ENCODE peak calls at places on chromosomes 2 and 18, in six cellular contexts. G, I, Y, L, N and D are unnamed samples.

GRCh38 chr2:9797681-9798556 is 45.4 kb upstream of the TAF1B start:
- DNase-seq in G (no peak), I (no peak), Y (peak), L (peak), N (no peak), D (no peak)

GRCh38 chr2:1670636-1671035 is 73.7 kb downstream of the PXDN start:
- DNase-seq in G (no peak), I (no peak), Y (no peak), L (no peak), N (no peak), D (no peak)

GRCh38 chr18:44693030-44693784 is 12.5 kb downstream of the SETBP1 start:
- DNase-seq in G (no peak), I (no peak), Y (no peak), L (peak), N (no peak), D (no peak)

GRCh38 chr2:37377187-37377532 is 32.7 kb downstream of the QPCT start:
- DNase-seq in G (no peak), I (no peak), Y (no peak), L (peak), N (no peak), D (peak)

GRCh38 chr2:133829686-133830085 is 261.4 kb upstream of the NCKAP5 start:
- DNase-seq in G (no peak), I (no peak), Y (no peak), L (peak), N (no peak), D (no peak)

GRCh38 chr2:85184231-85184630 is 51.0 kb downstream of the TCF7L1 start:
- DNase-seq in G (no peak), I (no peak), Y (no peak), L (no peak), N (no peak), D (no peak)

GRCh38 chr2:226760412-226761194 is 39.0 kb downstream of the IRS1 start:
- DNase-seq in G (no peak), I (no peak), Y (no peak), L (peak), N (peak), D (no peak)

GRCh38 chr18:69402219-69402989 is 1.7 kb downstream of the DOK6 start:
- DNase-seq in G (peak), I (peak), Y (no peak), L (no peak), N (no peak), D (no peak)

GRCh38 chr2:196592331-196592911 is 47.1 kb upstream of the CCDC150 start:
- DNase-seq in G (peak), I (peak), Y (no peak), L (no peak), N (peak), D (no peak)

GRCh38 chr2:63544017-63544627 is 44.2 kb downstream of the WDPCP start:
- DNase-seq in G (peak), I (peak), Y (no peak), L (peak), N (peak), D (peak)

GRCh38 chr2:54912305-54912704 is 137.9 kb downstream of the RTN4 start:
- DNase-seq in G (no peak), I (no peak), Y (no peak), L (no peak), N (no peak), D (no peak)

GRCh38 chr2:27125104-27125503 is 1.5 kb downstream of the ABHD1 start:
- DNase-seq in G (no peak), I (no peak), Y (no peak), L (no peak), N (no peak), D (no peak)

GRCh38 chr18:63365909-63366269 is 1.1 kb downstream of the KDSR start:
- DNase-seq in G (peak), I (peak), Y (no peak), L (no peak), N (peak), D (peak)

GRCh38 chr2:145230546-145230945 is 710.6 kb upstream of the ZEB2 start:
- DNase-seq in G (no peak), I (no peak), Y (no peak), L (no peak), N (peak), D (no peak)

GRCh38 chr2:232124309-232124708 is 162.8 kb downstream of the DIS3L2 start:
- DNase-seq in G (no peak), I (no peak), Y (no peak), L (no peak), N (no peak), D (no peak)

GRCh38 chr18:21865043-21865442 is 124.5 kb downstream of the MIB1 start:
- DNase-seq in G (no peak), I (no peak), Y (peak), L (no peak), N (no peak), D (no peak)

GRCh38 chr2:143451622-143452021 is 322.4 kb downstream of the ARHGAP15 start:
- DNase-seq in G (no peak), I (no peak), Y (no peak), L (peak), N (no peak), D (no peak)

GRCh38 chr2:25252291-25253152 is 84.1 kb upstream of the POMC start:
- DNase-seq in G (peak), I (peak), Y (no peak), L (peak), N (peak), D (no peak)

GRCh38 chr2:54586062-54586982 is 130.2 kb downstream of the SPTBN1 start:
- DNase-seq in G (no peak), I (no peak), Y (no peak), L (no peak), N (no peak), D (no peak)

GRCh38 chr18:63421514-63421913 is 762 bp downstream of the VPS4B start:
- DNase-seq in G (no peak), I (no peak), Y (no peak), L (peak), N (peak), D (peak)

GRCh38 chr2:168781191-168781818 is 21.1 kb upstream of the NOSTRIN start:
- DNase-seq in G (no peak), I (no peak), Y (no peak), L (peak), N (no peak), D (no peak)

GRCh38 chr2:107808986-107809385 is 17.7 kb upstream of the RGPD4 start:
- DNase-seq in G (no peak), I (no peak), Y (peak), L (peak), N (no peak), D (no peak)

GRCh38 chr18:50934545-50935211 is 33.2 kb upstream of the ELAC1 start:
- DNase-seq in G (no peak), I (no peak), Y (no peak), L (no peak), N (no peak), D (no peak)

GRCh38 chr2:235049069-235049468 is 97.3 kb downstream of the SH3BP4 start:
- DNase-seq in G (no peak), I (no peak), Y (no peak), L (peak), N (no peak), D (no peak)